ENCODE peak calls at places on chromosomes 11 and 22, in six cellular contexts. C is caudate nucleus, P is IMR-90, N is body of pancreas, K is GM23248, S is cardiac muscle cell. Z is an unnamed sample.

GRCh38 chr11:26842883-26843282 is 121.0 kb upstream of the SLC5A12 start:
- DNase-seq in C (no peak), P (no peak), N (no peak), K (peak), S (no peak), Z (no peak)

GRCh38 chr11:125214466-125215204 is 50.1 kb downstream of the PKNOX2 start:
- DNase-seq in C (no peak), P (no peak), N (peak), K (no peak), S (peak), Z (no peak)

GRCh38 chr22:46801331-46801811 is 38.9 kb downstream of the TBC1D22A start:
- DNase-seq in C (no peak), P (no peak), N (no peak), K (no peak), S (no peak), Z (no peak)

GRCh38 chr11:126115253-126115540 is 52.5 kb upstream of the CDON start:
- DNase-seq in C (no peak), P (no peak), N (peak), K (peak), S (no peak), Z (no peak)

GRCh38 chr11:74570266-74571061 is 21.9 kb upstream of the POLD3 start:
- DNase-seq in C (no peak), P (peak), N (peak), K (peak), S (peak), Z (peak)

GRCh38 chr11:12784987-12785386 is 110.8 kb downstream of the TEAD1 start:
- DNase-seq in C (no peak), P (no peak), N (no peak), K (no peak), S (peak), Z (no peak)

GRCh38 chr11:107508201-107508857 is 50.7 kb upstream of the CWF19L2 start:
- DNase-seq in C (no peak), P (no peak), N (no peak), K (no peak), S (no peak), Z (no peak)

GRCh38 chr11:2207212-2207611 is 35.6 kb upstream of the TH start:
- DNase-seq in C (no peak), P (no peak), N (no peak), K (no peak), S (no peak), Z (no peak)

GRCh38 chr11:117221775-117222517 is 9.9 kb downstream of the PCSK7 start:
- DNase-seq in C (no peak), P (peak), N (peak), K (peak), S (peak), Z (no peak)

GRCh38 chr11:35677904-35678303 is 15.3 kb downstream of the TRIM44 start:
- DNase-seq in C (no peak), P (peak), N (no peak), K (no peak), S (no peak), Z (no peak)

GRCh38 chr22:25357606-25358420 is 138.4 kb downstream of the CRYBB2 start:
- DNase-seq in C (no peak), P (no peak), N (no peak), K (no peak), S (no peak), Z (no peak)

GRCh38 chr22:40193429-40194421 is 16.0 kb downstream of the TNRC6B start:
- DNase-seq in C (no peak), P (peak), N (no peak), K (peak), S (peak), Z (no peak)

GRCh38 chr11:3058753-3059664 is 1.8 kb upstream of the CARS1 start:
- DNase-seq in C (no peak), P (peak), N (no peak), K (peak), S (no peak), Z (peak)

GRCh38 chr11:89583580-89583979 is 92.4 kb upstream of the NOX4 start:
- DNase-seq in C (no peak), P (no peak), N (no peak), K (no peak), S (no peak), Z (no peak)

GRCh38 chr11:12218909-12219308 is 108.5 kb downstream of the MICAL2 start:
- DNase-seq in C (no peak), P (no peak), N (peak), K (no peak), S (no peak), Z (no peak)

GRCh38 chr11:83645561-83645960 is 359.4 kb upstream of the CCDC90B start:
- DNase-seq in C (no peak), P (no peak), N (no peak), K (no peak), S (no peak), Z (no peak)

GRCh38 chr22:37483594-37484114 is 2.5 kb downstream of the MFNG start:
- DNase-seq in C (no peak), P (no peak), N (no peak), K (peak), S (no peak), Z (no peak)

GRCh38 chr11:17352925-17353227 is 1.3 kb downstream of the NCR3LG1 start:
- DNase-seq in C (no peak), P (peak), N (peak), K (peak), S (peak), Z (no peak)

GRCh38 chr11:87722756-87723599 is 452.3 kb downstream of the RAB38 start:
- DNase-seq in C (no peak), P (peak), N (peak), K (peak), S (peak), Z (peak)

GRCh38 chr11:77395460-77396175 is 78.3 kb downstream of the PAK1 start:
- DNase-seq in C (no peak), P (no peak), N (no peak), K (no peak), S (peak), Z (no peak)

GRCh38 chr11:73585834-73586575 is 11.9 kb downstream of the FAM168A start:
- DNase-seq in C (no peak), P (peak), N (no peak), K (peak), S (no peak), Z (peak)

GRCh38 chr22:42397332-42398246 is 34.6 kb downstream of the NFAM1 start:
- DNase-seq in C (no peak), P (no peak), N (peak), K (no peak), S (no peak), Z (no peak)

GRCh38 chr11:16322190-16322589 is 34.2 kb downstream of the SOX6 start:
- DNase-seq in C (no peak), P (no peak), N (no peak), K (no peak), S (no peak), Z (no peak)

GRCh38 chr22:19886605-19887250 is 32.1 kb upstream of the GNB1L start:
- DNase-seq in C (no peak), P (peak), N (no peak), K (peak), S (no peak), Z (peak)

GRCh38 chr11:80937831-80938230 is 1497.0 kb upstream of the TENM4 start:
- DNase-seq in C (no peak), P (no peak), N (no peak), K (peak), S (no peak), Z (no peak)

GRCh38 chr22:23070418-23071162 is at the start of gene GNAZ:
- DNase-seq in C (no peak), P (no peak), N (no peak), K (peak), S (peak), Z (no peak)

GRCh38 chr11:134760307-134760706 is 348.3 kb upstream of the B3GAT1 start:
- DNase-seq in C (no peak), P (no peak), N (no peak), K (no peak), S (no peak), Z (no peak)

GRCh38 chr11:41522899-41523672 is 63.6 kb upstream of the LRRC4C start:
- DNase-seq in C (no peak), P (no peak), N (no peak), K (no peak), S (no peak), Z (no peak)

GRCh38 chr11:111918390-111919256 is at the start of gene C11orf52:
- DNase-seq in C (no peak), P (peak), N (peak), K (peak), S (peak), Z (peak)

GRCh38 chr11:45252134-45252856 is 33.8 kb downstream of the SYT13 start:
- DNase-seq in C (no peak), P (peak), N (peak), K (peak), S (peak), Z (peak)

GRCh38 chr11:20913113-20913512 is 243.7 kb downstream of the NELL1 start:
- DNase-seq in C (no peak), P (no peak), N (no peak), K (no peak), S (no peak), Z (no peak)

GRCh38 chr11:11661356-11662040 is 39.7 kb upstream of the GALNT18 start:
- DNase-seq in C (no peak), P (no peak), N (no peak), K (no peak), S (no peak), Z (no peak)

GRCh38 chr11:57294225-57295131 is 30.3 kb downstream of the TNKS1BP1 start:
- DNase-seq in C (no peak), P (peak), N (peak), K (peak), S (no peak), Z (peak)

GRCh38 chr11:65633390-65634139 is 4.3 kb upstream of the SIPA1 start:
- DNase-seq in C (no peak), P (no peak), N (no peak), K (no peak), S (no peak), Z (no peak)
- H3K27ac ChIP-seq in C (no peak), P (no peak), N (no peak), K (no peak), S (no peak), Z (peak)

GRCh38 chr11:66313321-66314185 is 3.3 kb downstream of the CD248 start:
- DNase-seq in C (no peak), P (peak), N (no peak), K (peak), S (peak), Z (no peak)

GRCh38 chr11:66314186-66314501 is 2.7 kb downstream of the CD248 start:
- DNase-seq in C (no peak), P (no peak), N (no peak), K (peak), S (no peak), Z (no peak)

GRCh38 chr11:66315921-66316811 is 678 bp downstream of the CD248 start:
- DNase-seq in C (no peak), P (no peak), N (no peak), K (peak), S (no peak), Z (no peak)

GRCh38 chr11:66315498-66315885 is 1.4 kb downstream of the CD248 start:
- DNase-seq in C (no peak), P (no peak), N (no peak), K (peak), S (no peak), Z (no peak)

DNA sequence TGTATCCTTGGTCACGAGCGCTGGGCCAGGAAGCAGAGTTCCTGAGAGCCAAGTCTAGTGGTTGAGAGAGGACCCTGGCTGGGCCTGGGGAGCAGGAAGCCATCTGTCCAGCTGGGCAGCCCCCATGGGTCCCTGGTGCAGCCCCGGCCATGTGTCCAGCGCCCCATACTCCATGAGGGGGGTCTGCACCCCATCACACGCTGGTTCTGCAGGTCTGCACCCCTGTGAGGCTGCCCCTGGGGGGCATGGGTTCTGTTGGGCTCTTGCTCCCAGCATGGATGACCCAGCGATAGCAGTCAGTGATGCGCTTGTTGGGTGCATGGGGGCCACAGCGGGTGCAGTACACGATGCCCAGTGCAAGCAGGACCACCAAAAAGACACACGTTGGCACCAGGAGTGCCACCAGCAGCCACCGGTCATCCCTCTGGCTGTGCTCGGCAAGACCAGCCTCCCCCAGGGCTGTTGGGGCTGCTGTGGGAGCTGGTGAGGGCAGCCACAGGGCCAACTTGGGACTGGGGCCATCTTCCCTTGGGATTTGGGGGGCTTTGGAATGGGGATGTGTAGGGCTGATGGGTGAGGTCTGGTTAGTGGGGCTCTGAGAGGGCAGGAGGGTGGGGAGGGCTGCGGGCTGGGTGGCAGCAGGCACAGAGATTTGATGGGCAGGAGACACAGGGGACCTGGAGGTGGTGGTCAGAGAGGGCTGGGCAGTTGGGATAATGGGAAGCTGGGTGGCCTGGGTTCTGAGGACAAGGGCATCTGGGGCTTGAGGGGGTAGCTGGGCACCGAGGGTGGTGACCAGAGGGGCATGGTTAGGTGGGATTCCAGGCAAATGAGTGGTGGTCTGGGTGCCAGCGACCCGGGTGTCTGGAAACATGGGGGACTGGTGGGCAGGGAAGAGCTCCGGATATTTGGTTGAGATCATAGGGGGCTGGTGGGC is 2.0 kb downstream of the CD248 start:
- DNase-seq in C (no peak), P (no peak), N (no peak), K (peak), S (no peak), Z (no peak)
- H3K27ac ChIP-seq in C (no peak), P (peak), N (no peak), K (peak), S (peak), Z (peak)

GRCh38 chr22:29692327-29692640 is 27.5 kb upstream of the CABP7 start:
- DNase-seq in C (no peak), P (no peak), N (no peak), K (no peak), S (no peak), Z (no peak)

GRCh38 chr22:29689872-29690213 is 30.0 kb upstream of the CABP7 start:
- DNase-seq in C (peak), P (peak), N (peak), K (peak), S (peak), Z (no peak)

GRCh38 chr22:29691636-29692326 is 28.0 kb upstream of the CABP7 start:
- DNase-seq in C (no peak), P (no peak), N (no peak), K (no peak), S (no peak), Z (no peak)

GRCh38 chr22:29690481-29690880 is 29.3 kb upstream of the CABP7 start:
- DNase-seq in C (no peak), P (no peak), N (no peak), K (no peak), S (no peak), Z (no peak)

DNA sequence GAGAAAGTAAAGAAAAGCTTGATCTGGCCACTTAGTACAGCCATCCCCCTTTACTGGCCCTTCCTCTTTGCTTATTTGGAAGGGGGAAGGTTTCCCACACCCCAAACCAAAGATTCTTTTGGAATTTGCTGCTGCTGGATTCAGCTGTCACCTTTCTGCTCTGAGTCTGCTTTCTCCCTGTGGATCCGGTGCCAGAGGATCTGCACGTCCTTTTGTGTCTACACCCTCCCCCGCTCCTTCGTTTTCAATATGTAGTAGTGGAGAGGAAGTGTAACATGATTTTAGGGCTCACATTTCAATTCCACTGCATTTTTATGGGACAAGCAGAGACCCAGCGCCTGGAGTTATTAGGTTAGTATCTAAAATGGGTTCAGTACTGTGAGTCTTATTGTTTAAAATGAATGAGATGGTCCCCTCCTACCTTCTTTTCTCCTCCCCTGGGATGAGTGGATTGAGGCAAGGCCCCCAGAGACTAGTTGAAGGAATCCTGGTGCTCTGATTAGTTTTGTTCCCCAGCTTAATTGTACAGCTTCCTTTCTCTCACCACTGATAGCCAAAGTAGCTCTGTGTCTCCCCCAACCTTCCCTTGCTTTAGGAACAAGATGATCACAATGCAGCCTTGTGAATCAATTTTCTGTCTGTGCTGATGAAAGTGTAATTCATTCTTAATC is 30.5 kb upstream of the CABP7 start:
- DNase-seq in C (no peak), P (no peak), N (no peak), K (no peak), S (no peak), Z (no peak)
- H3K27ac ChIP-seq in C (no peak), P (no peak), N (no peak), K (no peak), S (peak), Z (no peak)

GRCh38 chr22:21926728-21927127 is 25.9 kb downstream of the PPM1F start:
- DNase-seq in C (no peak), P (no peak), N (no peak), K (no peak), S (no peak), Z (no peak)

GRCh38 chr22:21931056-21931455 is 21.6 kb downstream of the PPM1F start:
- DNase-seq in C (no peak), P (no peak), N (no peak), K (no peak), S (no peak), Z (no peak)

GRCh38 chr22:21927174-21927823 is 25.3 kb downstream of the PPM1F start:
- DNase-seq in C (peak), P (no peak), N (no peak), K (no peak), S (no peak), Z (no peak)

GRCh38 chr22:21928048-21928447 is 24.6 kb downstream of the PPM1F start:
- DNase-seq in C (no peak), P (no peak), N (no peak), K (no peak), S (no peak), Z (no peak)

GRCh38 chr22:21929253-21929652 is 23.4 kb downstream of the PPM1F start:
- DNase-seq in C (no peak), P (no peak), N (no peak), K (no peak), S (no peak), Z (no peak)
- H3K27ac ChIP-seq in C (no peak), P (no peak), N (no peak), K (no peak), S (no peak), Z (no peak)

DNA sequence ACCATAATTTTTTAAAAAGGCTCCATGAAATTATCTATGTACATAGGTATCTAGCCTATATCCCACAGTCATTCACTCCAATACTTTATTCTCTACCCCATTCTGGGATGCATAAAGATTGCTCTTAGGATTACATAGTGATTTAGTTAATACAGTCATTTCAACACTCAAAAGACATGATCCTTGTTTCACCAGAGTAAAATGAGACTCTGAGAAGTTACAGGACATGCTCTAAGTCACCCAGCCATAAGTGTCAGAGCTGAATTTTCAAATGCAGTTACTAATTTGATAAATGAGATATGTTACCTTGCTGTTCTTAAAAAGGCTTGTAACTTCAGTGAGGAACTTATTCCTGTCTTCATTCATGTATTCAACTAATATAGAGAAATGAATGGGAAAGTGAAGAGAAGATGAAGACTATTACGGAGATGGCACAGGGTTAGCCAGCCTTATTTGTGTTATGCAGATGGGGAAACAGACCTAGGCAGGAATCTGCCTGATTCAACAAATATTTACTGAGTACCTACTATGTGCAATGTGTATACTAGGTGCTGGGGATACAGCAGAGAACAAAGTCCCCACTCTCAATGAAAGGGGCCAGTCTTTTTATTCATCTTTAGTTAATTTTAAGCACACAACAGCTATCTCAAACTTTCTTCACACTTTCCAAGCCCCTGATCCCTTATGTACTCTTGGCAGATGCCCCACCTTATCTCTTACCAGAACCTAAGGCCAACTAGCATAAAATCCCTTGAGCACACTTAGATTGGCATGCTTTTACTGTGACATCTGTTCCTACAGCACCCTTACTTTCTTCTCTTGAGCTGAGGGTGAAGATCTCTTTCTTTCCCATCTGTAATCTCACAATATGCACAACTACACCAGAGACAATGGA is 21.6 kb downstream of the MAPK1 start:
- DNase-seq in C (no peak), P (no peak), N (no peak), K (no peak), S (no peak), Z (no peak)
- H3K27ac ChIP-seq in C (peak), P (no peak), N (no peak), K (no peak), S (no peak), Z (no peak)